ENCODE peak calls at places on chromosome 7, in six cellular contexts. E, K, Z, V, D and N are unnamed samples.

GRCh38 chr7:86904949-86905834 is 154.3 kb downstream of the ELAPOR2 start:
- DNase-seq in V (peak), K (peak), Z (no peak), E (no peak), D (no peak), N (peak)

GRCh38 chr7:50851451-50851850 is 68.8 kb upstream of the GRB10 start:
- DNase-seq in V (no peak), E (peak), K (no peak), D (peak), Z (no peak), N (no peak)

GRCh38 chr7:65216469-65216868 is 157.2 kb upstream of the ZNF92 start:
- DNase-seq in E (no peak), Z (peak), K (peak), V (peak), D (no peak), N (peak)

GRCh38 chr7:34312624-34313023 is 345.4 kb upstream of the NPSR1 start:
- DNase-seq in V (no peak), Z (no peak), E (no peak), D (no peak), K (no peak), N (no peak)

GRCh38 chr7:92808635-92809034 is 27.7 kb downstream of the CDK6 start:
- DNase-seq in E (no peak), D (no peak), Z (no peak), V (no peak), K (no peak), N (no peak)

GRCh38 chr7:70042533-70042932 is 444.3 kb downstream of the AUTS2 start:
- DNase-seq in E (no peak), Z (no peak), D (peak), V (no peak), K (no peak), N (no peak)

GRCh38 chr7:47521041-47521795 is 60.7 kb downstream of the TNS3 start:
- DNase-seq in E (no peak), V (no peak), K (no peak), Z (no peak), D (no peak), N (no peak)

GRCh38 chr7:137874390-137874789 is 27.6 kb upstream of the DGKI start:
- DNase-seq in V (no peak), Z (no peak), K (no peak), D (peak), E (no peak), N (no peak)

GRCh38 chr7:22876986-22877729 is 54.5 kb upstream of the TOMM7 start:
- DNase-seq in Z (no peak), K (no peak), E (no peak), V (no peak), D (no peak), N (no peak)

GRCh38 chr7:1668486-1668931 is 1.6 kb upstream of the ELFN1 start:
- DNase-seq in E (peak), V (peak), D (no peak), K (peak), Z (no peak), N (no peak)

GRCh38 chr7:45347804-45348203 is 190.2 kb downstream of the RAMP3 start:
- DNase-seq in E (no peak), D (peak), V (peak), K (no peak), Z (no peak), N (peak)

DNA sequence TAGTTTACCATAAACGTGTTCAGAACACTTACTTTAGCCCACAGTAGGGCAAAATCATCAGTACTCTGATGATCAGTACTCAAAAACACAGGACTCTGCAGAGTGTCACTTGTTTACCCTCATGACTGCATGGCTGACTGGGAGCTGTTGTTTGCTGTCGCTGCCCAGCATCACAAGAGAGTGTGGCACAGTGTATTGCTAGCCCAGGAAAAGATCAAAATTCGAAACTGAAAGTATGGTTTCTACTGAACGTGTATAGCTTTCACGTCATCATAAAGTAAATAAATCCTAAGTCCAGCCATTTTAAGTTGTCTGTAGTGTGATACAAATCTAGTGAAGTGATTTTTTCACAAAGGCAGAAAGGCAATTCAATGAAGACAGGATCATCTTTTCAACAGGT is 184.6 kb downstream of the RAMP3 start:
- DNase-seq in E (no peak), Z (no peak), V (no peak), D (no peak), K (no peak), N (no peak)
- H3K4me3 ChIP-seq in E (no peak), Z (no peak), V (no peak), D (no peak), K (no peak), N (no peak)

GRCh38 chr7:66790219-66790618 is 49.7 kb downstream of the RABGEF1 start:
- DNase-seq in E (no peak), K (no peak), D (no peak), Z (no peak), V (no peak), N (no peak)
- H3K4me3 ChIP-seq in E (no peak), K (no peak), D (no peak), Z (no peak), V (no peak), N (no peak)

DNA sequence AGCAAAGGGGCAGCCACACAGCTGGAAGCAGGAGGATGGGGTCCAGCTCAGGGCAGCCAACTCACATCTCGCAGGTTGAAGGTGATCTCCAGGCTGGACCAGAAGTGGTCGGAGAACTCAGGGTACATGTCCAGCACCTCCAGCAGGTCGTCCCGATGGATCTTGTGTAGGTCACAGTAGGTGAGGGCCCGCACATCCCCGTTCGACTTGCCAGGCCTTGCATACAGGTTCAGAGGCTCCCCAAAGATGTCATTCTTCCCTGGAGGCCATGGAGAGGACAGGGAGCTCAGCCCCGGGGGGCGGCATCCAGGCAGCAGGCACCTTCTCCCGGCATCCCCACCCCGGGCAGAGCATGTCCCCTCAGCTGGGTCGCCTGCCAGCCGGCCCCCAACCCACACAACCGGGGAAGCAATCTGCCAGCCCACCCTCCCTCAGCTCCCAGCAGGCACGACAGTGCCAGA is 29.3 kb downstream of the KCNH2 start:
- DNase-seq in K (no peak), V (no peak), D (no peak), Z (no peak), E (peak), N (no peak)
- H3K4me3 ChIP-seq in K (no peak), V (no peak), D (no peak), Z (no peak), E (no peak), N (no peak)

GRCh38 chr7:131016230-131016629 is 282.2 kb upstream of the KLF14 start:
- DNase-seq in D (no peak), K (no peak), V (no peak), Z (no peak), E (no peak), N (no peak)

GRCh38 chr7:131021460-131021859 is 287.5 kb upstream of the KLF14 start:
- DNase-seq in D (no peak), K (no peak), E (no peak), V (no peak), Z (no peak), N (no peak)

GRCh38 chr7:131021902-131022301 is 287.9 kb upstream of the KLF14 start:
- DNase-seq in E (no peak), K (no peak), Z (no peak), D (no peak), V (no peak), N (no peak)

GRCh38 chr7:131019351-131019750 is 285.3 kb upstream of the KLF14 start:
- DNase-seq in E (no peak), Z (no peak), K (no peak), V (no peak), D (no peak), N (no peak)

GRCh38 chr7:131020759-131021219 is 286.8 kb upstream of the KLF14 start:
- DNase-seq in V (no peak), D (no peak), K (no peak), E (no peak), Z (no peak), N (no peak)
- H3K4me3 ChIP-seq in V (no peak), D (no peak), K (no peak), E (no peak), Z (no peak), N (no peak)

GRCh38 chr7:55533050-55533728 is 39.1 kb downstream of the VOPP1 start:
- DNase-seq in K (no peak), V (no peak), D (no peak), Z (peak), E (no peak), N (no peak)
- H3K4me3 ChIP-seq in K (no peak), V (no peak), D (no peak), Z (no peak), E (no peak), N (no peak)

GRCh38 chr7:131354390-131354789 is 26.7 kb downstream of the MKLN1 start:
- DNase-seq in E (no peak), V (no peak), D (no peak), Z (no peak), K (no peak), N (no peak)

GRCh38 chr7:131359136-131359776 is 31.6 kb downstream of the MKLN1 start:
- DNase-seq in Z (no peak), E (no peak), D (no peak), K (no peak), V (no peak), N (no peak)

GRCh38 chr7:131355917-131356777 is 28.5 kb downstream of the MKLN1 start:
- DNase-seq in V (no peak), K (no peak), E (no peak), Z (peak), D (no peak), N (no peak)

GRCh38 chr7:131358636-131359035 is 31.0 kb downstream of the MKLN1 start:
- DNase-seq in V (no peak), D (no peak), E (no peak), K (no peak), Z (no peak), N (no peak)

DNA sequence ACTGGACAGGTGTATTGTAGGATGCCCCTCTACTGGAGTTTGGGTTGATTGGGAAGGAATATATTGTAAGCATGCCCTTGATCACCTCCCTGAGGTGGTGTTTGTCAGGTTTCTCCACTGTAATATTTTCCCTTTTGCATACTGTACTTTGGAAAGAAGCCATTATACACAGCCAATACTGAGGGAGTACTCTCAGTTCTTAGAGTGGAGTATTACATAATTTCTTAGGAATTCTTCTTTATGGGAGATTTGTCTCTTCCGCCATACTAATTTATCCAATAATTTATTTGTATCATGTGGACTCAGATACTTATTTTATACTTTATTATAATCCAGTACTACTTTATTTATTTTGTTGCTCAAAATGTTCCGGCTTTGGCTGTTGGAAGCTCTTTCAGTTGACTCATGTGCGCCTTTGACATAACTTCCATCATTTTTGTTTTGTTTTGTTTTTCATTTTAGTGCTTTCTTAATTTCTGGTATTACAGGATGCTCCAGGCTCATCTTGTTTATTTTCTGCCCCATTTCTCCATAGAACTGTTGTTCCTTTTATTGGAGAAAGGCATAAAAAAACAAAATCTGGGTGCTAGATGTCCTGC is 29.7 kb downstream of the MKLN1 start:
- DNase-seq in E (no peak), Z (no peak), V (no peak), D (no peak), K (no peak), N (no peak)
- H3K4me3 ChIP-seq in E (no peak), Z (no peak), V (no peak), D (no peak), K (no peak), N (no peak)